ENCODE peak calls at places on chromosomes 12 and 14, in ten cellular contexts. I, G, B, Q, P, X, S, F, U and R are unnamed samples.
A peak's percentile ranks its signal among the peaks of the same experiment; 100 is the strongest.

GRCh38 chr14:78327426-78328210 is 157.4 kb downstream of the NRXN3 start:
- DNase-seq in I (no peak), G (no peak), B (no peak), Q (no peak), P (no peak), X (no peak), S (no peak), F (no peak), U (no peak), R (no peak)

GRCh38 chr12:65532162-65532561 is 253.7 kb downstream of the MSRB3 start:
- DNase-seq in I (no peak), G (no peak), B (no peak), Q (no peak), P (peak; percentile 88), X (no peak), S (no peak), F (peak; percentile 82), U (no peak), R (no peak)

GRCh38 chr14:99758121-99758871 is 34.9 kb upstream of the EML1 start:
- DNase-seq in I (peak; percentile 86), G (no peak), B (no peak), Q (no peak), P (peak; percentile 93), X (no peak), S (no peak), F (peak; percentile 96), U (no peak), R (peak; percentile 35)

GRCh38 chr12:41473441-41473840 is 285.3 kb downstream of the PDZRN4 start:
- DNase-seq in I (no peak), G (no peak), B (no peak), Q (no peak), P (no peak), X (no peak), S (no peak), F (no peak), U (no peak), R (no peak)

GRCh38 chr14:105989746-105990302 is 463.4 kb downstream of the TMEM121 start:
- DNase-seq in I (no peak), G (no peak), B (no peak), Q (no peak), P (no peak), X (no peak), S (no peak), F (no peak), U (no peak), R (no peak)

GRCh38 chr12:116882742-116883141 is 1.5 kb upstream of the HRK start:
- DNase-seq in I (no peak), G (no peak), B (no peak), Q (no peak), P (peak; percentile 53), X (no peak), S (no peak), F (peak; percentile 57), U (no peak), R (no peak)

GRCh38 chr12:69987453-69988102 is 162.6 kb downstream of the MYRFL start:
- DNase-seq in I (peak; percentile 68), G (peak; percentile 64), B (no peak), Q (no peak), P (peak; percentile 89), X (no peak), S (peak; percentile 13), F (peak; percentile 97), U (no peak), R (no peak)

GRCh38 chr12:75455839-75456238 is 24.7 kb upstream of the GLIPR1 start:
- DNase-seq in I (no peak), G (no peak), B (no peak), Q (no peak), P (no peak), X (no peak), S (no peak), F (no peak), U (no peak), R (no peak)

GRCh38 chr14:94028450-94028826 is 2.3 kb downstream of the OTUB2 start:
- DNase-seq in I (peak; percentile 66), G (no peak), B (no peak), Q (no peak), P (no peak), X (no peak), S (no peak), F (no peak), U (no peak), R (no peak)

DNA sequence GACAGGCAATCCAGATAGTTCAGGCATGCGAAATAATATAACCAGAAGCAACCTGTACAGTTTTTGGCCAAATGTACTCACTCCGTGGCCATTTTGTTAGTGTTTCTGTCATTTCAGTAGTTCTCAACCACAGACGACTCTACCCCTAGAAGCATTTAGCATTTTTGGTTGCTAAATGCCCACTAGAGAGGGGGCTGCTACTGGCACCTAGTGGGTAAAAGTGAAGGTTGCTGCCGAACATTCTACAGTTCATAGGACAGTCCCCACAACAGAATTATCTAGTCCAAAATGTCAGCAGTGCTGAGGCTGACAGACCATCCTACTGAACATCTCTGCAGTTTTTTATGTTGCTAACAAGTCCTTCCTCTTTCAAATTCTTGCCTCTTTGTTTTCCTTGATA is 107.4 kb downstream of the TSHR start:
- DNase-seq in I (no peak), G (no peak), B (no peak), Q (no peak), P (no peak), X (no peak), S (peak; percentile 20), F (no peak), U (no peak), R (no peak)
- TF ChIP-seq CTCF in I (no peak), G (no peak), B (peak; percentile 30), Q (no peak), P (no peak), X (peak; percentile 42), S (no peak), F (peak; percentile 16), U (no peak), R (peak; percentile 72)

GRCh38 chr14:90368946-90369721 is 27.7 kb upstream of the CALM1 start:
- DNase-seq in I (no peak), G (peak; percentile 50), B (no peak), Q (no peak), P (peak; percentile 26), X (no peak), S (no peak), F (peak; percentile 52), U (no peak), R (no peak)
- TF ChIP-seq CTCF in I (peak; percentile 14), G (no peak), B (peak; percentile 30), Q (peak; percentile 14), P (no peak), X (no peak), S (no peak), F (no peak), U (no peak), R (peak; percentile 42)

GRCh38 chr12:56086096-56086495 is 6.1 kb downstream of the ERBB3 start:
- DNase-seq in I (peak; percentile 55), G (peak; percentile 57), B (no peak), Q (no peak), P (no peak), X (no peak), S (no peak), F (no peak), U (peak; percentile 67), R (no peak)

GRCh38 chr12:56087220-56087619 is 7.3 kb downstream of the ERBB3 start:
- DNase-seq in I (no peak), G (peak; percentile 91), B (peak; percentile 96), Q (peak; percentile 49), P (no peak), X (no peak), S (peak; percentile 81), F (peak; percentile 3), U (peak; percentile 91), R (no peak)

GRCh38 chr12:56082967-56083366 is 3.0 kb downstream of the ERBB3 start:
- DNase-seq in I (no peak), G (no peak), B (no peak), Q (no peak), P (no peak), X (no peak), S (no peak), F (no peak), U (no peak), R (no peak)

GRCh38 chr12:56086608-56087007 is 6.6 kb downstream of the ERBB3 start:
- DNase-seq in I (no peak), G (no peak), B (no peak), Q (no peak), P (no peak), X (no peak), S (no peak), F (no peak), U (no peak), R (no peak)

GRCh38 chr12:56084958-56085543 is 5.1 kb downstream of the ERBB3 start:
- DNase-seq in I (no peak), G (peak; percentile 41), B (no peak), Q (no peak), P (no peak), X (no peak), S (peak; percentile 45), F (no peak), U (no peak), R (no peak)
- TF ChIP-seq CTCF in I (no peak), G (peak; percentile 18), B (peak; percentile 41), Q (no peak), P (peak; percentile 13), X (peak; percentile 42), S (peak; percentile 55), F (peak; percentile 29), U (no peak), R (peak; percentile 39)

GRCh38 chr14:103142031-103142430 is 18.8 kb downstream of the TNFAIP2 start:
- DNase-seq in I (no peak), G (no peak), B (no peak), Q (no peak), P (no peak), X (no peak), S (no peak), F (no peak), U (no peak), R (no peak)

GRCh38 chr14:103140316-103141109 is 17.3 kb downstream of the TNFAIP2 start:
- DNase-seq in I (no peak), G (no peak), B (no peak), Q (no peak), P (no peak), X (no peak), S (no peak), F (no peak), U (no peak), R (no peak)

GRCh38 chr14:103142903-103143302 is 19.6 kb downstream of the TNFAIP2 start:
- DNase-seq in I (no peak), G (no peak), B (no peak), Q (no peak), P (no peak), X (no peak), S (no peak), F (peak; percentile 20), U (no peak), R (no peak)

GRCh38 chr14:103139371-103140016 is 16.2 kb downstream of the TNFAIP2 start:
- DNase-seq in I (no peak), G (no peak), B (no peak), Q (no peak), P (no peak), X (no peak), S (no peak), F (no peak), U (no peak), R (no peak)

DNA sequence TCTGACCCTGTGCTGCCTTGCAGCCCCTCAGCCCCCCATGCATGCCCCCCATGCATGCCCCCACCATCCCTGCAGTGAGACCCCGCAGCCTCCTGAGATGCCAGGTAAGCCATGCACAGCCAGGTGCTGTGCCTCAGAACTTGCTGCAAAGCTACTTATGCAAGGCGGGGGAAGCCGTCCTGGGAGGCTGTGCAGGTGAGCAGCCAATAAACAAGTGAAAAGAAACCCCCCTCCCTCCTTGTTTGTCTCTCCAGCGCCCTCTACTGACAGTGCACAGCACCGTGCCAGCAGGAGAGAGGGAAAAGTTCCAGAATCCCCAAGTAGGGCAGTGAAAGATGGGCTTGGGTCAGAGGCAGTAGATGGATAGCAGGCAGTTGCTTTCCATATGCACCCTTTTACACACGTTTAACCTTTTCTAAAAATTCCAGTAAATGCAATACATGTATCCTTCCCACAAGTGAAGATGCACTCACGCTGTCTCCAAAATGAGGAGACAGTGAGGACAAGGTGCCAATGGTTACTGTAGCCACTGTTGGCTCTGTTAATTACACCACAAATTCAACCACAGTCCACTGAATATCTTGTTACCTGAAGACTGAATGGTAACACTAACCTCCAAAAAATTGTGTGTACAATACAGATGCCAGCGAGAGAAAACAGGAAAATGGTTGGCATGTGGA is 18.0 kb downstream of the TNFAIP2 start:
- DNase-seq in I (peak; percentile 35), G (peak; percentile 63), B (no peak), Q (no peak), P (peak; percentile 61), X (no peak), S (peak; percentile 60), F (peak; percentile 42), U (no peak), R (no peak)
- TF ChIP-seq CTCF in I (peak; percentile 62), G (peak; percentile 48), B (peak; percentile 66), Q (peak; percentile 60), P (peak; percentile 74), X (peak; percentile 40), S (peak; percentile 84), F (peak; percentile 71), U (peak; percentile 32), R (peak; percentile 76)